ENCODE peak calls at places on chromosomes 2 and 18, in four cellular contexts. A, W, F and K are unnamed samples.

GRCh38 chr2:239731422-239731821 is 293.7 kb downstream of the NDUFA10 start:
- DNase-seq in A (no peak), F (no peak), W (peak), K (no peak)

GRCh38 chr2:217801115-217801531 is 201.7 kb downstream of the TNS1 start:
- DNase-seq in F (no peak), W (no peak), A (no peak), K (no peak)

GRCh38 chr2:28796620-28797019 is 14.0 kb upstream of the SPDYA start:
- DNase-seq in F (no peak), W (no peak), A (no peak), K (no peak)

GRCh38 chr18:6521804-6522418 is 107.2 kb upstream of the L3MBTL4 start:
- DNase-seq in A (peak), W (no peak), F (peak), K (peak)

GRCh38 chr2:186733414-186733813 is 39.6 kb downstream of the FAM171B start:
- DNase-seq in A (no peak), F (no peak), W (peak), K (no peak)

GRCh38 chr2:51782874-51783765 is 751.2 kb upstream of the NRXN1 start:
- DNase-seq in A (peak), W (no peak), F (peak), K (no peak)

GRCh38 chr2:189441709-189442074 is 418 bp downstream of the WDR75 start:
- DNase-seq in A (peak), W (no peak), F (no peak), K (no peak)

GRCh38 chr18:54906636-54907180 is 52.6 kb downstream of the CCDC68 start:
- DNase-seq in A (peak), F (no peak), W (no peak), K (no peak)

GRCh38 chr2:43467889-43468288 is 127.9 kb downstream of the THADA start:
- DNase-seq in F (no peak), W (no peak), A (peak), K (no peak)

GRCh38 chr2:233813236-233814062 is 35.3 kb downstream of the MROH2A start:
- DNase-seq in W (peak), A (no peak), F (no peak), K (no peak)

GRCh38 chr2:163943403-163944356 is 207.9 kb upstream of the FIGN start:
- DNase-seq in W (no peak), F (no peak), A (no peak), K (peak)

GRCh38 chr2:112301171-112301584 is 25.8 kb downstream of the ZC3H6 start:
- DNase-seq in F (no peak), W (no peak), A (peak), K (no peak)

GRCh38 chr2:121501070-121501469 is 29.6 kb upstream of the RNU4ATAC start:
- DNase-seq in F (no peak), A (peak), W (no peak), K (no peak)

GRCh38 chr2:98731709-98732349 is 897 bp upstream of the MGAT4A start:
- DNase-seq in F (peak), A (no peak), W (no peak), K (no peak)

GRCh38 chr2:152594792-152595191 is 122.5 kb downstream of the PRPF40A start:
- DNase-seq in F (no peak), W (no peak), A (peak), K (no peak)

GRCh38 chr2:11309706-11310105 is 34.7 kb downstream of the ROCK2 start:
- DNase-seq in A (no peak), W (no peak), F (no peak), K (no peak)

GRCh38 chr2:100252811-100253698 is 69.2 kb downstream of the LONRF2 start:
- DNase-seq in F (no peak), W (no peak), A (no peak), K (no peak)

GRCh38 chr2:72028351-72028995 is 119.2 kb downstream of the CYP26B1 start:
- DNase-seq in F (no peak), W (peak), A (no peak), K (no peak)

GRCh38 chr2:105734762-105735538 is 9.8 kb upstream of the NCK2 start:
- DNase-seq in F (no peak), W (no peak), A (peak), K (no peak)

GRCh38 chr2:58137221-58137620 is 90.6 kb downstream of the VRK2 start:
- DNase-seq in W (no peak), A (peak), F (no peak), K (no peak)

GRCh38 chr2:98883780-98884211 is 52.2 kb downstream of the CRACDL start:
- DNase-seq in A (peak), F (no peak), W (peak), K (no peak)

GRCh38 chr2:152098798-152099654 is at the start of gene CACNB4:
- DNase-seq in W (no peak), F (peak), A (no peak), K (peak)

GRCh38 chr2:99981840-99982239 is 160.6 kb downstream of the AFF3 start:
- DNase-seq in F (no peak), A (no peak), W (no peak), K (no peak)

GRCh38 chr2:55063713-55064323 is 13.6 kb upstream of the RTN4 start:
- DNase-seq in W (no peak), F (no peak), A (no peak), K (peak)

GRCh38 chr2:168378960-168379669 is 77.0 kb upstream of the CERS6 start:
- DNase-seq in F (no peak), W (no peak), A (no peak), K (no peak)

GRCh38 chr2:171965238-171965637 is 34.5 kb upstream of the METAP1D start:
- DNase-seq in F (no peak), A (no peak), W (no peak), K (no peak)

GRCh38 chr2:163735692-163736432 is at the start of gene FIGN:
- DNase-seq in A (peak), F (peak), W (peak), K (peak)

GRCh38 chr2:2709091-2709770 is 378.2 kb upstream of the MYT1L start:
- DNase-seq in F (no peak), W (no peak), A (no peak), K (no peak)